ENCODE peak calls at places on chromosomes 13 and 19, in five cellular contexts. One of them, this sample, is unnamed.

GRCh38 chr13:99979453-99980200 is 2.0 kb upstream of the ZIC2 start:
- DNase-seq in Caco-2: peak
- DNase-seq in amniotic epithelial cell: no peak
- DNase-seq in A172: no peak
- DNase-seq in ELF-1: peak
- DNase-seq in this sample: peak

GRCh38 chr13:66405908-66406802 is 824.0 kb downstream of the PCDH9 start:
- DNase-seq in Caco-2: no peak
- DNase-seq in amniotic epithelial cell: peak
- DNase-seq in A172: peak
- DNase-seq in ELF-1: no peak
- DNase-seq in this sample: no peak

GRCh38 chr13:103386341-103386740 is 320.1 kb upstream of the SLC10A2 start:
- DNase-seq in Caco-2: peak
- DNase-seq in amniotic epithelial cell: peak
- DNase-seq in A172: peak
- DNase-seq in ELF-1: no peak
- DNase-seq in this sample: no peak

GRCh38 chr19:9934132-9934950 is 2.0 kb downstream of the OLFM2 start:
- DNase-seq in Caco-2: peak
- DNase-seq in amniotic epithelial cell: peak
- DNase-seq in A172: peak
- DNase-seq in ELF-1: peak
- DNase-seq in this sample: peak

GRCh38 chr19:12937243-12938053 is 961 bp upstream of the CALR start:
- DNase-seq in Caco-2: no peak
- DNase-seq in amniotic epithelial cell: no peak
- DNase-seq in A172: peak
- DNase-seq in ELF-1: peak
- DNase-seq in this sample: peak

GRCh38 chr13:112907916-112908315 is 61.1 kb upstream of the MCF2L start:
- DNase-seq in Caco-2: no peak
- DNase-seq in amniotic epithelial cell: no peak
- DNase-seq in A172: no peak
- DNase-seq in ELF-1: no peak
- DNase-seq in this sample: no peak

GRCh38 chr13:20206065-20206725 is 13.5 kb upstream of the GJB2 start:
- DNase-seq in Caco-2: no peak
- DNase-seq in amniotic epithelial cell: no peak
- DNase-seq in A172: no peak
- DNase-seq in ELF-1: peak
- DNase-seq in this sample: peak

GRCh38 chr13:99542788-99543406 is 41.6 kb downstream of the TM9SF2 start:
- DNase-seq in Caco-2: no peak
- DNase-seq in amniotic epithelial cell: no peak
- DNase-seq in A172: no peak
- DNase-seq in ELF-1: no peak
- DNase-seq in this sample: peak

GRCh38 chr19:49758292-49758691 is 4.8 kb downstream of the TSKS start:
- DNase-seq in Caco-2: no peak
- DNase-seq in amniotic epithelial cell: peak
- DNase-seq in A172: peak
- DNase-seq in ELF-1: peak
- DNase-seq in this sample: no peak

GRCh38 chr19:56350416-56351045 is 35.9 kb upstream of the ZSCAN5A start:
- DNase-seq in Caco-2: peak
- DNase-seq in amniotic epithelial cell: peak
- DNase-seq in A172: peak
- DNase-seq in ELF-1: no peak
- DNase-seq in this sample: peak

GRCh38 chr19:45211751-45212381 is 33.3 kb downstream of the BLOC1S3 start:
- DNase-seq in Caco-2: no peak
- DNase-seq in amniotic epithelial cell: peak
- DNase-seq in A172: peak
- DNase-seq in ELF-1: no peak
- DNase-seq in this sample: no peak

GRCh38 chr13:83798731-83799130 is 83.5 kb downstream of the SLITRK1 start:
- DNase-seq in Caco-2: no peak
- DNase-seq in amniotic epithelial cell: peak
- DNase-seq in A172: no peak
- DNase-seq in ELF-1: no peak
- DNase-seq in this sample: no peak

GRCh38 chr13:39616087-39616694 is 13.2 kb upstream of the LHFPL6 start:
- DNase-seq in Caco-2: peak
- DNase-seq in amniotic epithelial cell: peak
- DNase-seq in A172: peak
- DNase-seq in ELF-1: peak
- DNase-seq in this sample: peak

GRCh38 chr13:112587767-112588489 is at the start of gene TUBGCP3:
- DNase-seq in Caco-2: peak
- DNase-seq in amniotic epithelial cell: peak
- DNase-seq in A172: peak
- DNase-seq in ELF-1: peak
- DNase-seq in this sample: peak

GRCh38 chr19:35037716-35038622 is 3.6 kb upstream of the HPN start:
- DNase-seq in Caco-2: no peak
- DNase-seq in amniotic epithelial cell: no peak
- DNase-seq in A172: no peak
- DNase-seq in ELF-1: no peak
- DNase-seq in this sample: no peak

GRCh38 chr19:51421229-51422052 is 4.0 kb upstream of the SIGLEC10 start:
- DNase-seq in Caco-2: no peak
- DNase-seq in amniotic epithelial cell: no peak
- DNase-seq in A172: no peak
- DNase-seq in ELF-1: no peak
- DNase-seq in this sample: no peak

GRCh38 chr13:83878691-83879410 is 3.4 kb downstream of the SLITRK1 start:
- DNase-seq in Caco-2: no peak
- DNase-seq in amniotic epithelial cell: no peak
- DNase-seq in A172: no peak
- DNase-seq in ELF-1: peak
- DNase-seq in this sample: no peak